ENCODE peak calls at places on chromosomes 12 and 14, in five cellular contexts. E, M, D, K and L are unnamed samples.

GRCh38 chr14:77026930-77027537 is 1.5 kb downstream of the IRF2BPL start:
- DNase-seq in K (peak; percentile 54), M (peak; percentile 45), D (peak; percentile 83), E (peak; percentile 82), L (peak; percentile 66)

GRCh38 chr14:93337143-93337753 is 4.4 kb upstream of the BTBD7 start:
- DNase-seq in D (no peak), E (no peak), K (no peak), M (no peak), L (no peak)

GRCh38 chr12:41339784-41340183 is 151.7 kb downstream of the PDZRN4 start:
- DNase-seq in D (no peak), E (no peak), K (no peak), M (no peak), L (no peak)

GRCh38 chr12:18998343-18999270 is 130.9 kb upstream of the PLEKHA5 start:
- DNase-seq in E (no peak), K (no peak), M (no peak), D (no peak), L (no peak)

GRCh38 chr14:104228716-104229620 is 90.6 kb downstream of the KIF26A start:
- DNase-seq in K (no peak), M (no peak), E (peak; percentile 39), D (peak; percentile 51), L (no peak)

GRCh38 chr14:106846218-106846617 is 1319.8 kb downstream of the TMEM121 start:
- DNase-seq in M (no peak), K (no peak), D (no peak), E (no peak), L (no peak)

GRCh38 chr12:9787340-9787737 is 26.6 kb upstream of the CD69 start:
- DNase-seq in E (no peak), D (no peak), K (no peak), M (no peak), L (no peak)

GRCh38 chr14:55071051-55071450 is 19.6 kb downstream of the MAPK1IP1L start:
- DNase-seq in M (no peak), D (no peak), K (no peak), E (no peak), L (no peak)

GRCh38 chr12:121279507-121279915 is 17.0 kb downstream of the CAMKK2 start:
- DNase-seq in M (no peak), D (no peak), E (peak; percentile 69), K (no peak), L (no peak)

GRCh38 chr14:95011449-95012020 is 145.8 kb downstream of the DICER1 start:
- DNase-seq in D (no peak), M (no peak), K (no peak), E (no peak), L (no peak)

GRCh38 chr12:94779520-94779919 is 129.2 kb upstream of the TMCC3 start:
- DNase-seq in E (no peak), K (no peak), M (no peak), D (no peak), L (no peak)

GRCh38 chr12:20194171-20194570 is 174.2 kb upstream of the PDE3A start:
- DNase-seq in M (no peak), K (no peak), D (no peak), E (no peak), L (no peak)

GRCh38 chr14:64279719-64280668 is 14.2 kb downstream of the ESR2 start:
- DNase-seq in K (peak; percentile 28), E (no peak), D (no peak), M (no peak), L (no peak)

GRCh38 chr14:81485372-81485771 is 48.3 kb downstream of the SEL1L start:
- DNase-seq in K (no peak), E (no peak), D (no peak), M (no peak), L (peak; percentile 24)

GRCh38 chr14:39469094-39469710 is 37.0 kb upstream of the FBXO33 start:
- DNase-seq in M (no peak), K (no peak), E (no peak), D (peak; percentile 52), L (no peak)

GRCh38 chr12:1812650-1813302 is 7.6 kb upstream of the LRTM2 start:
- DNase-seq in M (no peak), E (peak; percentile 56), D (no peak), K (peak; percentile 39), L (no peak)

GRCh38 chr12:18382486-18382885 is 121.2 kb downstream of the PIK3C2G start:
- DNase-seq in M (no peak), K (no peak), E (no peak), D (no peak), L (no peak)

GRCh38 chr12:124847113-124847512 is 16.6 kb downstream of the SCARB1 start:
- DNase-seq in D (no peak), E (no peak), K (peak; percentile 66), M (no peak), L (no peak)

GRCh38 chr12:15880721-15881120 is 1.5 kb upstream of the STRAP start:
- DNase-seq in M (no peak), E (no peak), K (no peak), D (no peak), L (no peak)

GRCh38 chr12:121894633-121895032 is 6.0 kb downstream of the PSMD9 start:
- DNase-seq in K (no peak), D (no peak), E (no peak), M (no peak), L (no peak)

GRCh38 chr12:104802198-104802597 is 155.9 kb downstream of the SLC41A2 start:
- DNase-seq in D (no peak), E (no peak), M (no peak), K (no peak), L (no peak)

GRCh38 chr14:38065101-38065762 is 142.5 kb upstream of the SSTR1 start:
- DNase-seq in E (no peak), M (peak; percentile 68), D (no peak), K (no peak), L (peak; percentile 84)

GRCh38 chr12:54870617-54871016 is 16.3 kb downstream of the MUCL1 start:
- DNase-seq in K (no peak), E (no peak), D (no peak), M (no peak), L (no peak)

GRCh38 chr12:132505105-132505851 is 15.3 kb downstream of the FBRSL1 start:
- DNase-seq in E (peak; percentile 77), D (no peak), K (no peak), M (no peak), L (no peak)

GRCh38 chr14:75454963-75455546 is 27.2 kb downstream of the JDP2 start:
- DNase-seq in E (peak; percentile 91), K (peak; percentile 65), M (no peak), D (peak; percentile 87), L (no peak)

GRCh38 chr12:71392521-71393145 is 47.0 kb upstream of the LGR5 start:
- DNase-seq in M (no peak), K (no peak), E (no peak), D (no peak), L (peak; percentile 19)

GRCh38 chr14:69493038-69493437 is 8.5 kb downstream of the PLEKHD1 start:
- DNase-seq in D (no peak), E (no peak), M (no peak), K (no peak), L (no peak)

GRCh38 chr14:68113328-68113930 is 293.9 kb downstream of the RAD51B start:
- DNase-seq in K (no peak), D (no peak), M (no peak), E (no peak), L (no peak)

GRCh38 chr14:105577339-105577861 is 51.0 kb downstream of the TMEM121 start:
- DNase-seq in E (peak; percentile 29), M (no peak), K (no peak), D (peak; percentile 71), L (no peak)

GRCh38 chr14:80403036-80403435 is 191.7 kb upstream of the DIO2 start:
- DNase-seq in M (no peak), D (no peak), E (no peak), K (no peak), L (no peak)

GRCh38 chr14:36667679-36668078 is 6.0 kb downstream of the PAX9 start:
- DNase-seq in E (no peak), D (no peak), M (no peak), K (no peak), L (no peak)
- H3K27me3 ChIP-seq in E (peaks cover 6% of the 10 kb centered on the region), D (peaks cover 3% of the 10 kb centered on the region), M (peaks cover 38% of the 10 kb centered on the region), K (peaks cover 99% of the 10 kb centered on the region), L (peaks cover 14% of the 10 kb centered on the region)

GRCh38 chr12:111867531-111867930 is 25.5 kb downstream of the MAPKAPK5 start:
- DNase-seq in D (no peak), K (no peak), M (no peak), E (no peak), L (no peak)
- H3K36me3 ChIP-seq in D (peaks cover 5% of the 10 kb centered on the region), K (peaks cover 79% of the 10 kb centered on the region), M (peaks cover 47% of the 10 kb centered on the region), E (peaks cover 80% of the 10 kb centered on the region), L (peaks cover 35% of the 10 kb centered on the region)

GRCh38 chr12:57613427-57614109 is 2.3 kb downstream of the ARHGEF25 start:
- DNase-seq in M (no peak), K (no peak), D (no peak), E (peak; percentile 43), L (no peak)

GRCh38 chr12:57614178-57614947 is 3.1 kb downstream of the ARHGEF25 start:
- DNase-seq in D (no peak), M (no peak), E (peak; percentile 56), K (no peak), L (no peak)

GRCh38 chr12:57611116-57611809 is at the start of gene ARHGEF25:
- DNase-seq in K (peak; percentile 53), D (peak; percentile 95), E (peak; percentile 82), M (no peak), L (no peak)

GRCh38 chr12:57611810-57612710 is 825 bp downstream of the ARHGEF25 start:
- DNase-seq in E (peak; percentile 52), D (no peak), K (no peak), M (no peak), L (no peak)

DNA sequence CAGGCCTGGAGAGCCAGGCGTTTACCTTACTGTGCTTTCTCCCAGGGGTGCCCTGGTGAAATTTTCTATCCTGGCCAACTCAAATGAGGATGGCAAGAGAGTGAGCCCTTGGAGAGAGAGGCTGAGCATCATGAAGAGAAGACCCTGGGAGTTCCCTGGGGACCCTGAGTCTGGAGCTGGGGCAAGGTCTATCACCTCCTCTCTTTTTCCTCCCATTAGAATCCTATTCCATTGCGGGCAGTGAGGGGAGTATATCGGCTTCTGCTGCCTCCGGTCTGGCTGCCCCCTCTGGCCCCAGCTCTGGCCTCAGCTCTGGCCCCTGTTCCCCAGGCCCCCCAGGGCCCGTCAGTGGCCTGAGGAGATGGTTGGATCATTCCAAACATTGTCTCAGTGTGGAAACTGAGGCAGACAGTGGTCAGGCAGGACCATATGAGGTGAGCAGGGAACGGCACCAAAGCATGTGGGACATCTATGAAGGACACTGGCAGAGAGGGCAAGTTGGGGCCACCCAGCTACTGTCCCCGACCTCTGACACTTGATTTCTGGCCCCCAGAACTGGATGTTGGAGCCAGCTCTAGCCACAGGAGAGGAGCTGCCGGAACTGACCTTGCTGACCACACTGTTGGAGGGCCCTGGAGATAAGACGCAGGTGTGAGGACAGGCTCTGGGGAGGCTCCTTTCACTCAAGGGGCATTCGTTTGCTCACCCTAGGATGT is 1.6 kb downstream of the ARHGEF25 start:
- DNase-seq in D (no peak), M (no peak), E (peak; percentile 40), K (no peak), L (no peak)
- H3K27me3 ChIP-seq in D (no peaks in the 10 kb centered on the region), M (peaks cover 14% of the 10 kb centered on the region), E (no peaks in the 10 kb centered on the region), K (peaks cover 79% of the 10 kb centered on the region), L (peaks cover 15% of the 10 kb centered on the region)

GRCh38 chr14:30641207-30641606 is 19.1 kb downstream of the SCFD1 start:
- DNase-seq in D (no peak), K (no peak), M (no peak), E (no peak), L (no peak)

DNA sequence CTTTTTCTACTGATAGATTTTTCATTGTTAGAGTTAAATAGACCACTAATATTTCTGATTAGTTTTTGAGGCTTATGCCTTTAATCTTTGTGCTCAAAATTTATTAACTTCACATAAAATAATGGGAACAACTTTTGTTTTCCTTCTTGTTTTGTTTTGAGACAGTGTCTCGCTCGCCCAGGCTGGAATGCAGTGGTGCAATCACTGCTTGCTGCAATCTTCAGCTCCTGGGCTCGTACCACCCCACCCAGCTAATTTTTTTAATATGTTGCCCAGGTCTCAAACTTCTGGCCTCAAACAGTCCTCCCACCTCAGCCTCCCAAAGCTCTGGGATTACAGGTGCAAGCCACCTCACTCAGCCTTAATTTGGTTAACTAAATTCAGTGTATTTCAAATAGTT is 16.8 kb downstream of the SCFD1 start:
- DNase-seq in K (no peak), E (no peak), D (no peak), M (no peak), L (no peak)
- H3K36me3 ChIP-seq in K (peaks cover 68% of the 10 kb centered on the region), E (peaks cover 94% of the 10 kb centered on the region), D (no peaks in the 10 kb centered on the region), M (peaks cover 23% of the 10 kb centered on the region), L (peaks cover 17% of the 10 kb centered on the region)